ENCODE peak calls at places on chromosomes 12 and 14, in five cellular contexts. P is HFF-Myc, R is PC-9, J is stomach, B is lower lobe of right lung. E is an unnamed sample.

GRCh38 chr14:94540031-94540794 is 21.0 kb upstream of the SERPINA4 start:
- DNase-seq in J (no peak), R (no peak), B (no peak), P (peak; percentile 1), E (peak; percentile 5)

GRCh38 chr14:65704850-65705249 is 292.3 kb downstream of the FUT8 start:
- DNase-seq in B (no peak), J (no peak), P (no peak), R (no peak), E (no peak)

GRCh38 chr14:64825498-64825897 is 54.2 kb downstream of the SPTB start:
- DNase-seq in R (no peak), J (no peak), B (no peak), P (no peak), E (no peak)

GRCh38 chr14:65560340-65561027 is 148.0 kb downstream of the FUT8 start:
- DNase-seq in R (no peak), B (no peak), J (no peak), P (no peak), E (peak; percentile 3)

GRCh38 chr12:571795-572531 is 91.3 kb downstream of the NINJ2 start:
- DNase-seq in B (peak; percentile 41), P (no peak), J (peak; percentile 40), R (no peak), E (no peak)

GRCh38 chr12:53205747-53206146 is 1.3 kb downstream of the ITGB7 start:
- DNase-seq in B (no peak), P (no peak), R (peak; percentile 59), J (peak; percentile 34), E (no peak)

GRCh38 chr14:39768579-39768978 is 336.3 kb upstream of the FBXO33 start:
- DNase-seq in J (no peak), B (no peak), P (no peak), R (no peak), E (no peak)

GRCh38 chr14:64971890-64972785 is at the start of gene RAB15:
- DNase-seq in J (peak; percentile 48), P (no peak), B (no peak), R (peak; percentile 42), E (no peak)

GRCh38 chr14:23321572-23322547 is 603 bp downstream of the PABPN1 start:
- DNase-seq in J (peak; percentile 52), B (no peak), P (no peak), R (peak; percentile 36), E (no peak)

GRCh38 chr12:124512667-124513296 is 54.6 kb downstream of the NCOR2 start:
- DNase-seq in P (peak; percentile 91), J (peak; percentile 87), B (peak; percentile 88), R (peak; percentile 92), E (peak; percentile 79)

GRCh38 chr14:68245146-68246073 is 425.8 kb downstream of the RAD51B start:
- DNase-seq in J (no peak), P (no peak), B (no peak), R (no peak), E (no peak)

GRCh38 chr14:26597136-26598080 is at the start of gene NOVA1:
- DNase-seq in J (no peak), B (peak; percentile 46), P (no peak), R (no peak), E (no peak)

GRCh38 chr12:125652689-125653088 is 587.5 kb downstream of the AACS start:
- DNase-seq in B (no peak), P (no peak), R (no peak), J (no peak), E (no peak)

GRCh38 chr14:48536318-48536717 is 860.9 kb upstream of the MDGA2 start:
- DNase-seq in R (no peak), B (no peak), P (no peak), J (no peak), E (no peak)

GRCh38 chr14:78029471-78030372 is 140.5 kb upstream of the NRXN3 start:
- DNase-seq in B (no peak), R (no peak), P (no peak), J (no peak), E (no peak)

GRCh38 chr14:93086441-93087055 is 29.2 kb downstream of the ITPK1 start:
- DNase-seq in P (no peak), R (peak; percentile 70), J (no peak), B (no peak), E (no peak)

GRCh38 chr12:67220065-67220464 is 49.1 kb upstream of the CAND1 start:
- DNase-seq in J (no peak), B (no peak), P (no peak), R (peak; percentile 13), E (no peak)

GRCh38 chr12:53224268-53224896 is 7.6 kb downstream of the RARG start:
- DNase-seq in B (peak; percentile 54), R (peak; percentile 76), P (no peak), J (no peak), E (no peak)

DNA sequence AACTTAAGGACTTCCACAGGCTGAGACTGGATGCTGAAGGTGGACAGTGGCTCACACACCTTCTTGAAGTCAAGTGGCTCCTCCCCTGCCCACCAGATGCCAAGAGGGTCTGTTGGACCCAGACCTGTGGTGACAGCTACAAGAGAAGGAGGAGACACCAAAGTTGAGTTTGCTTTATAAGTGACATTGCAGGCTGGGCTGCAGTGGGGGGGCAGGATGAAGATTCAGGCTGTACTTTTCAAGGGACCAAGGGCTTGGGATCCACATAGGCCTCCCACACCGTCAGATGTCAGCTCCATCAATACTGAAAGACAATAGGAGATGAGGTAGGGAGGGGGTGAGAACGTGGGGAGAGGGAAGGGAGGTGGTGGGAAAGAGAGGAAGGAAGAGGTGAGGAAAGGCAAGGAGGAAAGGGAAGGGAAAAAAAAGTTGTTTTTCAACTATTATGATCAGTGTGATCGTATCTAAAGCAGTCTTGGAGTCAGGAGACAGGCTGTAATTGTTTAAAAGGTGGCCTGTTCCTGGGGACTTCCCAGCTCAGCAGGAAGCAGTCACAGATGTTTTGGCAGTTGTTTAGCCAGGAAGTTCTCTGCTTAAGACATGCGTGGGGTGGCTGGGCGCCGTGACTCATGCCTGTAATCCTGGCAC is 84.1 kb upstream of the RESF1 start:
- DNase-seq in R (peak; percentile 13), J (peak; percentile 55), P (peak; percentile 79), B (peak; percentile 58), E (peak; percentile 16)
- H3K4me3 ChIP-seq in R (no peak overlapping the region), J (no peak overlapping the region), P (no peak overlapping the region), B (no peak overlapping the region), E (no peak overlapping the region)

GRCh38 chr12:48331389-48331788 is 19.3 kb downstream of the ZNF641 start:
- DNase-seq in B (no peak), J (no peak), R (no peak), P (no peak), E (no peak)

GRCh38 chr12:48340891-48341290 is 9.8 kb downstream of the ZNF641 start:
- DNase-seq in B (no peak), P (no peak), J (no peak), R (no peak), E (no peak)

GRCh38 chr12:48336066-48336465 is 14.7 kb downstream of the ZNF641 start:
- DNase-seq in J (no peak), R (no peak), P (no peak), B (no peak), E (no peak)

GRCh38 chr12:48334807-48335206 is 15.9 kb downstream of the ZNF641 start:
- DNase-seq in B (no peak), J (no peak), R (no peak), P (no peak), E (no peak)

DNA sequence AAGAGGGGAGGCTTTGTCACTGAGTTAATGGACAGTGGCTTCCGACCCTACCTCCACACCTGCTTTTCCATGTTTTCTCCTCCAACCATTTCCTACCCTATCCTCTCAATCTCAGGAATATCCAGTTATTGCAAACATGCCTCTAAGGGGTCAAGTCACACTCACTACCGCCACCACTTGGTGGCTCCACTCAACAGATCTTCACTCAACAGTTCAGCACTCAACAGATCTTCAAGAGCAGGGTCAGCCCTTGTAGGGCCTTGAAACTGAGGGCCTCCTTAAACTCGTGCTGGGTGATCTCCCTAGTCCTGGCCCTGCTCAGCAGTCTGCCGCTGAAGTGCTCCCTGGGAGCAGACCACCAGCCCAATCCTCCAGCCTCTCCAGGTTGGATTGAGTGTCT is 14.2 kb downstream of the ZNF641 start:
- DNase-seq in R (no peak), P (no peak), J (no peak), B (no peak), E (no peak)
- TF ChIP-seq CTCF in R (peak; percentile 41), P (peak; percentile 36), J (no peak), B (peak; percentile 12), E (no peak)

GRCh38 chr12:15212877-15213276 is 8.3 kb downstream of the RERG start:
- DNase-seq in R (no peak), B (no peak), J (no peak), P (no peak), E (no peak)

GRCh38 chr12:15208871-15209656 is 12.2 kb downstream of the RERG start:
- DNase-seq in J (no peak), B (no peak), R (no peak), P (no peak), E (no peak)

GRCh38 chr12:15206831-15207394 is 14.3 kb downstream of the RERG start:
- DNase-seq in R (no peak), B (no peak), P (no peak), J (no peak), E (no peak)

GRCh38 chr12:15208140-15208539 is 13.1 kb downstream of the RERG start:
- DNase-seq in B (no peak), J (no peak), R (no peak), P (no peak), E (no peak)

GRCh38 chr12:15209782-15210181 is 11.4 kb downstream of the RERG start:
- DNase-seq in J (no peak), R (no peak), B (no peak), P (no peak), E (peak; percentile 8)
- H3K4me3 ChIP-seq in J (no peak overlapping the region), R (no peak overlapping the region), B (no peak overlapping the region), P (no peak overlapping the region), E (no peak overlapping the region)

GRCh38 chr14:99036594-99037293 is 235.3 kb downstream of the BCL11B start:
- DNase-seq in R (no peak), B (peak; percentile 73), P (no peak), J (peak; percentile 25), E (no peak)

GRCh38 chr14:99039316-99040041 is 232.5 kb downstream of the BCL11B start:
- DNase-seq in J (peak; percentile 18), B (no peak), R (no peak), P (no peak), E (no peak)

GRCh38 chr14:99035712-99036593 is 236.0 kb downstream of the BCL11B start:
- DNase-seq in P (peak; percentile 45), B (peak; percentile 73), J (peak; percentile 42), R (peak; percentile 3), E (peak; percentile 88)

GRCh38 chr14:99038401-99038800 is 233.6 kb downstream of the BCL11B start:
- DNase-seq in P (peak; percentile 7), B (no peak), J (peak; percentile 17), R (no peak), E (no peak)

GRCh38 chr14:99037777-99038176 is 234.2 kb downstream of the BCL11B start:
- DNase-seq in J (peak; percentile 24), P (no peak), B (no peak), R (no peak), E (no peak)
- TF ChIP-seq CTCF in J (no peak), P (no peak), B (no peak), R (no peak), E (no peak)

GRCh38 chr12:78703820-78704525 is 160.6 kb upstream of the SYT1 start:
- DNase-seq in R (no peak), P (peak; percentile 24), J (no peak), B (no peak), E (peak; percentile 80)
- H3K4me3 ChIP-seq in R (no peak overlapping the region), P (no peak overlapping the region), J (no peak overlapping the region), B (no peak overlapping the region), E (no peak overlapping the region)

GRCh38 chr12:118436002-118436724 is 59.8 kb downstream of the SUDS3 start:
- DNase-seq in J (no peak), P (no peak), R (peak; percentile 3), B (no peak), E (no peak)
- TF ChIP-seq CTCF in J (peak; percentile 17), P (peak; percentile 14), R (no peak), B (no peak), E (peak; percentile 11)